ENCODE peak calls at places on chromosomes 5 and 9, in six cellular contexts. I is CD8-positive, alpha-beta T cell; N is right lobe of liver; J is cardiac fibroblast; G is psoas muscle; V is fibroblast of the aortic adventitia. Y is an unnamed sample.

GRCh38 chr9:80957806-80958205 is 731.5 kb downstream of the TLE1 start:
- DNase-seq in J (peak), I (no peak), V (no peak), G (no peak), N (no peak), Y (peak)

GRCh38 chr5:108521011-108521700 is 139.3 kb upstream of the FBXL17 start:
- DNase-seq in V (no peak), J (no peak), G (no peak), N (no peak), I (no peak), Y (no peak)

GRCh38 chr9:134960701-134961181 is 43.0 kb upstream of the FCN1 start:
- DNase-seq in V (no peak), I (no peak), N (peak), G (no peak), J (no peak), Y (no peak)

GRCh38 chr5:178940569-178941360 is at the start of gene ZNF454:
- DNase-seq in G (peak), N (peak), J (peak), V (peak), I (no peak), Y (peak)

GRCh38 chr9:136244116-136244775 is 1.4 kb downstream of the QSOX2 start:
- DNase-seq in V (no peak), N (no peak), J (no peak), I (no peak), G (no peak), Y (no peak)

GRCh38 chr5:31783246-31783645 is 144.3 kb downstream of the PDZD2 start:
- DNase-seq in N (no peak), I (no peak), V (no peak), J (no peak), G (no peak), Y (no peak)

GRCh38 chr9:89370593-89370992 is 52.3 kb downstream of the SECISBP2 start:
- DNase-seq in G (no peak), J (no peak), I (no peak), V (no peak), N (no peak), Y (no peak)

GRCh38 chr9:70113403-70114022 is 69.9 kb downstream of the MAMDC2 start:
- DNase-seq in J (peak), V (peak), G (peak), I (no peak), N (peak), Y (peak)

GRCh38 chr5:174337276-174338203 is 292.0 kb downstream of the NSG2 start:
- DNase-seq in J (no peak), G (no peak), I (no peak), V (no peak), N (no peak), Y (no peak)

GRCh38 chr5:64315778-64316177 is 150.1 kb downstream of the RNF180 start:
- DNase-seq in V (no peak), J (peak), N (no peak), I (no peak), G (no peak), Y (peak)

GRCh38 chr5:159536166-159536565 is 205.9 kb upstream of the IL12B start:
- DNase-seq in G (no peak), J (no peak), I (no peak), N (no peak), V (no peak), Y (no peak)
- H3K4me3 ChIP-seq in G (no peak), J (no peak), I (no peak), N (no peak), V (no peak), Y (no peak)

DNA sequence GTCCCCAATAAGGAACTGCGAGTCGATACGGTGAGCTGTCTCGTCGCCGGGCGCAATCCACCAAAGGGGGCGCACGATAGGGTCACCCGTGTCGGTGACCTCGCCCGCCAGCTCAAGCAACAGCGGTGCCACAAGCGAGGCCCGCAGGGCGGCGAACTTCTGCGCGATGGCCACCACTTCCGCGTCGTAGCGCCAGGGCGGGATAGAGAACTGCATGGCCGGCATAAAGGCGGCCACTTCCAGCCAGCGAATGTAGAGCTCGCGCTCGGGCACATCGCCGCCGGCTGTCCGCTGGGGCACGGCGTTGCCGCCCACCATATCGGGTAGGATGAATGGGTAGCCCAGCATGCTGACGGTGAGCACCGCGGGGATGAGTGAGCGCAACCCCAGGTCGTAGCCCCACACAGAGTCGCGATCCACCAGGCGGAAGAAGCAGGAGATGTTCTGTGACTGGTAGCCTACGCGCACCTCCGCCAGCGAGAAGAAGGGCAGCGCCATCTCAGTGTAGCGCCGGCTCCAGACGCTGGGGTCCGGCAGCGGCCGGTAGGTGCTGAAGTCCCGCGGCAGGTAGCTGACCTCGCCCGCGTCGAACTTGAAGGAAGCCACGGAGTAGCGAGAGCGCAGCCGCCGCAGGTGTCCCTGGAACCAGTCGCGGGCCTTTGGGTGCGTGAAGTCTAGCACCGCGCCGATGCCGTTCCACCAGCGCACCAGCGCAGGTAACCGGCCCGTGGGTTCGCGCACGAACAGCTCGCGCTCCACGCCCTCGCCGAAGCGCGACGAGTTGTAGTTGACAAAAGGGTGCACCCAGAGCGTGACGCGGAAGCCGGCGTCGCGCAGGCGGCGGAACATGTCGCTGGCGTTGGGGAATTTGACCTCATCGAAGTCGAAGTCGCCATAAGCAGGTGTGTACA is 5.5 kb downstream of the MYORG start:
- DNase-seq in G (no peak), J (no peak), I (no peak), N (no peak), V (no peak), Y (no peak)
- TF ChIP-seq CTCF in G (no peak), J (no peak), I (no peak), N (no peak), V (no peak), Y (no peak)

GRCh38 chr9:79220666-79221065 is 351.1 kb upstream of the TLE4 start:
- DNase-seq in G (no peak), I (no peak), J (peak), V (peak), N (no peak), Y (peak)
- H3K4me3 ChIP-seq in G (no peak), I (no peak), J (no peak), V (no peak), N (no peak), Y (no peak)

GRCh38 chr9:37974506-37975173 is 70.7 kb upstream of the SLC25A51 start:
- DNase-seq in I (no peak), V (no peak), N (peak), G (no peak), J (peak), Y (no peak)

GRCh38 chr9:37971691-37972090 is 67.8 kb upstream of the SLC25A51 start:
- DNase-seq in G (no peak), N (no peak), I (no peak), V (no peak), J (no peak), Y (no peak)

GRCh38 chr9:37970301-37971106 is 66.6 kb upstream of the SLC25A51 start:
- DNase-seq in N (peak), I (no peak), V (no peak), G (no peak), J (no peak), Y (no peak)

GRCh38 chr9:37971107-37971459 is 67.2 kb upstream of the SLC25A51 start:
- DNase-seq in J (no peak), G (no peak), I (no peak), N (peak), V (no peak), Y (no peak)

GRCh38 chr9:37972346-37972745 is 68.4 kb upstream of the SLC25A51 start:
- DNase-seq in J (no peak), N (peak), G (no peak), V (peak), I (no peak), Y (no peak)
- TF ChIP-seq CTCF in J (peak), N (no peak), G (no peak), V (peak), I (no peak), Y (peak)

GRCh38 chr5:80168388-80169028 is 87.3 kb downstream of the SERINC5 start:
- DNase-seq in V (no peak), N (no peak), J (no peak), I (no peak), G (no peak), Y (no peak)
- H3K4me3 ChIP-seq in V (no peak), N (no peak), J (no peak), I (no peak), G (no peak), Y (no peak)